ENCODE peak calls at places on chromosomes 2 and 18, in nine cellular contexts. One of them, this sample, is unnamed.

GRCh38 chr2:130740671-130741070 is 11.8 kb downstream of the GPR148 start:
- DNase-seq in GM12865: no peak
- DNase-seq in endothelial cell: no peak
- DNase-seq in NCI-H774: no peak
- DNase-seq in anterior cingulate cortex: no peak
- DNase-seq in nucleus accumbens: no peak
- DNase-seq in kidney: no peak
- DNase-seq in effector memory CD8-positive, alpha-beta T cell: no peak
- DNase-seq in AG08396: no peak
- DNase-seq in this sample: no peak

GRCh38 chr18:54647176-54647575 is 56.1 kb downstream of the DYNAP start:
- DNase-seq in endothelial cell: peak; percentile 30
- DNase-seq in nucleus accumbens: no peak
- DNase-seq in effector memory CD8-positive, alpha-beta T cell: no peak
- DNase-seq in kidney: no peak
- DNase-seq in AG08396: no peak
- DNase-seq in anterior cingulate cortex: no peak
- DNase-seq in NCI-H774: no peak
- DNase-seq in GM12865: peak; percentile 38
- DNase-seq in this sample: peak; percentile 34

GRCh38 chr2:71496156-71496770 is 42.9 kb downstream of the DYSF start:
- DNase-seq in kidney: no peak
- DNase-seq in anterior cingulate cortex: no peak
- DNase-seq in endothelial cell: no peak
- DNase-seq in NCI-H774: no peak
- DNase-seq in nucleus accumbens: no peak
- DNase-seq in AG08396: no peak
- DNase-seq in GM12865: no peak
- DNase-seq in effector memory CD8-positive, alpha-beta T cell: no peak
- DNase-seq in this sample: no peak

GRCh38 chr2:127400533-127400896 is 12.7 kb upstream of the MAP3K2 start:
- DNase-seq in effector memory CD8-positive, alpha-beta T cell: no peak
- DNase-seq in nucleus accumbens: no peak
- DNase-seq in AG08396: no peak
- DNase-seq in endothelial cell: no peak
- DNase-seq in kidney: no peak
- DNase-seq in GM12865: no peak
- DNase-seq in anterior cingulate cortex: no peak
- DNase-seq in NCI-H774: no peak
- DNase-seq in this sample: no peak

GRCh38 chr2:5720426-5720825 is 28.2 kb downstream of the SOX11 start:
- DNase-seq in GM12865: no peak
- DNase-seq in NCI-H774: no peak
- DNase-seq in nucleus accumbens: no peak
- DNase-seq in anterior cingulate cortex: no peak
- DNase-seq in AG08396: peak; percentile 32
- DNase-seq in effector memory CD8-positive, alpha-beta T cell: no peak
- DNase-seq in endothelial cell: no peak
- DNase-seq in kidney: no peak
- DNase-seq in this sample: no peak

GRCh38 chr2:20633794-20634259 is 17.1 kb downstream of the HS1BP3 start:
- DNase-seq in anterior cingulate cortex: no peak
- DNase-seq in GM12865: no peak
- DNase-seq in endothelial cell: no peak
- DNase-seq in effector memory CD8-positive, alpha-beta T cell: no peak
- DNase-seq in AG08396: no peak
- DNase-seq in nucleus accumbens: no peak
- DNase-seq in NCI-H774: peak; percentile 36
- DNase-seq in kidney: peak; percentile 94
- DNase-seq in this sample: no peak

GRCh38 chr2:46347649-46348280 is 50.6 kb downstream of the EPAS1 start:
- DNase-seq in AG08396: no peak
- DNase-seq in effector memory CD8-positive, alpha-beta T cell: no peak
- DNase-seq in anterior cingulate cortex: no peak
- DNase-seq in kidney: no peak
- DNase-seq in NCI-H774: no peak
- DNase-seq in endothelial cell: no peak
- DNase-seq in GM12865: peak; percentile 44
- DNase-seq in nucleus accumbens: no peak
- DNase-seq in this sample: no peak

GRCh38 chr2:172862077-172862476 is 126.4 kb downstream of the RAPGEF4 start:
- DNase-seq in AG08396: no peak
- DNase-seq in nucleus accumbens: no peak
- DNase-seq in NCI-H774: no peak
- DNase-seq in anterior cingulate cortex: no peak
- DNase-seq in GM12865: no peak
- DNase-seq in endothelial cell: no peak
- DNase-seq in kidney: no peak
- DNase-seq in effector memory CD8-positive, alpha-beta T cell: no peak
- DNase-seq in this sample: no peak

GRCh38 chr2:220270506-220271070 is 643.2 kb downstream of the SLC4A3 start:
- DNase-seq in NCI-H774: no peak
- DNase-seq in effector memory CD8-positive, alpha-beta T cell: no peak
- DNase-seq in anterior cingulate cortex: no peak
- DNase-seq in GM12865: no peak
- DNase-seq in endothelial cell: no peak
- DNase-seq in nucleus accumbens: no peak
- DNase-seq in kidney: no peak
- DNase-seq in AG08396: no peak
- DNase-seq in this sample: no peak

GRCh38 chr2:37827455-37827854 is 97.6 kb upstream of the RMDN2 start:
- DNase-seq in kidney: no peak
- DNase-seq in endothelial cell: no peak
- DNase-seq in NCI-H774: no peak
- DNase-seq in GM12865: no peak
- DNase-seq in anterior cingulate cortex: no peak
- DNase-seq in nucleus accumbens: no peak
- DNase-seq in effector memory CD8-positive, alpha-beta T cell: no peak
- DNase-seq in AG08396: no peak
- DNase-seq in this sample: no peak

GRCh38 chr18:57175550-57175949 is 28.7 kb downstream of the BOD1L2 start:
- DNase-seq in NCI-H774: no peak
- DNase-seq in endothelial cell: no peak
- DNase-seq in AG08396: no peak
- DNase-seq in kidney: no peak
- DNase-seq in nucleus accumbens: no peak
- DNase-seq in GM12865: no peak
- DNase-seq in effector memory CD8-positive, alpha-beta T cell: no peak
- DNase-seq in anterior cingulate cortex: no peak
- DNase-seq in this sample: no peak

This sample was measured in erythroblast.